ENCODE peak calls at places on chromosome 4, in four cellular contexts. I, G, N and C are unnamed samples.

GRCh38 chr4:40316782-40317635 is 18.1 kb upstream of the CHRNA9 start:
- DNase-seq in I (peak; percentile 38), G (peak; percentile 41), N (peak; percentile 97), C (peak; percentile 39)

GRCh38 chr4:159048166-159048886 is 54.6 kb upstream of the RAPGEF2 start:
- DNase-seq in I (no peak), G (no peak), N (peak; percentile 72), C (no peak)

GRCh38 chr4:168388890-168389289 is 70.3 kb upstream of the DDX60 start:
- DNase-seq in I (no peak), G (no peak), N (peak; percentile 68), C (no peak)

GRCh38 chr4:3128976-3129375 is 54.5 kb downstream of the HTT start:
- DNase-seq in I (no peak), G (no peak), N (peak; percentile 71), C (no peak)

GRCh38 chr4:105859233-105859632 is 36.0 kb upstream of the NPNT start:
- DNase-seq in I (no peak), G (no peak), N (peak; percentile 77), C (no peak)

GRCh38 chr4:61511716-61512488 is 311.8 kb downstream of the ADGRL3 start:
- DNase-seq in I (no peak), G (no peak), N (peak; percentile 58), C (no peak)

GRCh38 chr4:5824635-5825034 is 68.3 kb downstream of the CRMP1 start:
- DNase-seq in I (no peak), G (no peak), N (peak; percentile 59), C (no peak)

GRCh38 chr4:183838987-183839712 is 66.0 kb upstream of the STOX2 start:
- DNase-seq in I (no peak), G (no peak), N (peak; percentile 16), C (no peak)

GRCh38 chr4:154622598-154622997 is 10.1 kb upstream of the FGG start:
- DNase-seq in I (no peak), G (no peak), N (peak; percentile 64), C (no peak)

GRCh38 chr4:149344436-149344835 is 471.2 kb downstream of the IQCM start:
- DNase-seq in I (no peak), G (no peak), N (peak; percentile 93), C (no peak)

GRCh38 chr4:107603430-107603829 is 116.6 kb downstream of the PAPSS1 start:
- DNase-seq in I (no peak), G (no peak), N (no peak), C (no peak)

GRCh38 chr4:78565971-78566372 is 14.4 kb downstream of the ANXA3 start:
- DNase-seq in I (no peak), G (no peak), N (peak; percentile 62), C (no peak)

GRCh38 chr4:156799121-156799589 is 172.4 kb downstream of the PDGFC start:
- DNase-seq in I (no peak), G (no peak), N (peak; percentile 52), C (no peak)

GRCh38 chr4:124937993-124938392 is 225.5 kb upstream of the ANKRD50 start:
- DNase-seq in I (no peak), G (no peak), N (no peak), C (no peak)

GRCh38 chr4:100738388-100739165 is 220.8 kb upstream of the EMCN start:
- DNase-seq in I (no peak), G (no peak), N (peak; percentile 98), C (no peak)

GRCh38 chr4:95445251-95445650 is 103.5 kb downstream of the UNC5C start:
- DNase-seq in I (no peak), G (no peak), N (no peak), C (no peak)

GRCh38 chr4:1910643-1911042 is 39.5 kb downstream of the NSD2 start:
- DNase-seq in I (no peak), G (no peak), N (peak; percentile 72), C (no peak)

GRCh38 chr4:154560824-154561231 is 2.0 kb upstream of the FGB start:
- DNase-seq in I (no peak), G (no peak), N (peak; percentile 71), C (no peak)

GRCh38 chr4:17447675-17448298 is 64.1 kb downstream of the QDPR start:
- DNase-seq in I (no peak), G (peak; percentile 18), N (peak; percentile 86), C (peak; percentile 59)

GRCh38 chr4:114694770-114695169 is 96.2 kb downstream of the UGT8 start:
- DNase-seq in I (no peak), G (no peak), N (peak; percentile 43), C (no peak)

GRCh38 chr4:176259330-176260090 is 9.5 kb downstream of the ASB5 start:
- DNase-seq in I (no peak), G (no peak), N (peak; percentile 75), C (no peak)

GRCh38 chr4:158722917-158723793 is at the start of gene PPID:
- DNase-seq in I (peak; percentile 71), G (peak; percentile 66), N (peak; percentile 71), C (peak; percentile 76)